ENCODE peak calls at places on chromosomes 7 and 10, in ten cellular contexts. A is IMR-90, Q is tibial nerve, T is stomach, C is uterus, H is breast epithelium, Y is gastrocnemius medialis, B is ovary, F is thyroid gland, K is suprapubic skin. D is an unnamed sample. For H3K4me1 and H3K9me3, the result is how much of the 10 kb centered on the place peaks cover.

GRCh38 chr10:104306897-104307296 is 31.4 kb downstream of the ITPRIP start:
- DNase-seq in A (no peak), Q (no peak), T (no peak), C (no peak), H (no peak), Y (no peak), B (no peak), F (no peak), K (no peak), D (no peak)

GRCh38 chr10:127968027-127968441 is 61.1 kb downstream of the PTPRE start:
- DNase-seq in A (no peak), Q (no peak), T (no peak), C (no peak), H (no peak), Y (no peak), B (no peak), F (no peak), K (no peak), D (no peak)

GRCh38 chr10:92208736-92209135 is 82.1 kb downstream of the CPEB3 start:
- DNase-seq in A (peak), Q (no peak), T (no peak), C (no peak), H (no peak), Y (no peak), B (no peak), F (no peak), K (no peak), D (no peak)

GRCh38 chr10:43878386-43878785 is 229.7 kb upstream of the ZNF32 start:
- DNase-seq in A (no peak), Q (no peak), T (no peak), C (no peak), H (no peak), Y (no peak), B (peak), F (no peak), K (no peak), D (no peak)

GRCh38 chr10:95532536-95532935 is 28.6 kb downstream of the SORBS1 start:
- DNase-seq in A (no peak), Q (no peak), T (no peak), C (no peak), H (no peak), Y (no peak), B (no peak), F (no peak), K (no peak), D (no peak)

GRCh38 chr7:28405662-28406061 is 6.7 kb upstream of the CREB5 start:
- DNase-seq in A (peak), Q (no peak), T (no peak), C (peak), H (no peak), Y (peak), B (peak), F (peak), K (no peak), D (peak)

GRCh38 chr7:150788474-150789269 is 11.5 kb downstream of the TMEM176B start:
- DNase-seq in A (peak), Q (no peak), T (no peak), C (peak), H (no peak), Y (peak), B (peak), F (no peak), K (no peak), D (peak)

GRCh38 chr7:154680894-154681659 is 321.8 kb downstream of the PAXIP1 start:
- DNase-seq in A (no peak), Q (no peak), T (no peak), C (no peak), H (no peak), Y (no peak), B (no peak), F (no peak), K (no peak), D (no peak)

GRCh38 chr10:77004917-77005564 is 632.6 kb downstream of the KCNMA1 start:
- DNase-seq in A (peak), Q (no peak), T (no peak), C (peak), H (no peak), Y (no peak), B (no peak), F (peak), K (no peak), D (no peak)

GRCh38 chr7:146499970-146500369 is 383.4 kb downstream of the CNTNAP2 start:
- DNase-seq in A (no peak), Q (no peak), T (no peak), C (no peak), H (no peak), Y (no peak), B (no peak), F (no peak), K (no peak), D (no peak)

GRCh38 chr7:18553585-18554055 is 58.1 kb downstream of the HDAC9 start:
- DNase-seq in A (no peak), Q (no peak), T (no peak), C (no peak), H (no peak), Y (no peak), B (no peak), F (no peak), K (no peak), D (no peak)

GRCh38 chr7:30027065-30027456 is 559 bp upstream of the FKBP14 start:
- DNase-seq in A (peak), Q (no peak), T (no peak), C (no peak), H (no peak), Y (no peak), B (no peak), F (no peak), K (no peak), D (peak)

GRCh38 chr10:51030480-51030879 is 43.8 kb upstream of the PRKG1 start:
- DNase-seq in A (peak), Q (no peak), T (no peak), C (no peak), H (no peak), Y (no peak), B (no peak), F (peak), K (no peak), D (no peak)

GRCh38 chr10:22683995-22684305 is 30.4 kb downstream of the PIP4K2A start:
- DNase-seq in A (no peak), Q (no peak), T (no peak), C (no peak), H (no peak), Y (no peak), B (no peak), F (no peak), K (no peak), D (no peak)

GRCh38 chr10:22682237-22683192 is 31.9 kb downstream of the PIP4K2A start:
- DNase-seq in A (peak), Q (no peak), T (no peak), C (no peak), H (no peak), Y (no peak), B (no peak), F (peak), K (no peak), D (no peak)

GRCh38 chr10:22686347-22686746 is 28.0 kb downstream of the PIP4K2A start:
- DNase-seq in A (no peak), Q (no peak), T (no peak), C (no peak), H (no peak), Y (no peak), B (no peak), F (no peak), K (no peak), D (no peak)

GRCh38 chr10:22685926-22686325 is 28.5 kb downstream of the PIP4K2A start:
- DNase-seq in A (no peak), Q (no peak), T (no peak), C (no peak), H (no peak), Y (peak), B (no peak), F (no peak), K (no peak), D (no peak)

DNA sequence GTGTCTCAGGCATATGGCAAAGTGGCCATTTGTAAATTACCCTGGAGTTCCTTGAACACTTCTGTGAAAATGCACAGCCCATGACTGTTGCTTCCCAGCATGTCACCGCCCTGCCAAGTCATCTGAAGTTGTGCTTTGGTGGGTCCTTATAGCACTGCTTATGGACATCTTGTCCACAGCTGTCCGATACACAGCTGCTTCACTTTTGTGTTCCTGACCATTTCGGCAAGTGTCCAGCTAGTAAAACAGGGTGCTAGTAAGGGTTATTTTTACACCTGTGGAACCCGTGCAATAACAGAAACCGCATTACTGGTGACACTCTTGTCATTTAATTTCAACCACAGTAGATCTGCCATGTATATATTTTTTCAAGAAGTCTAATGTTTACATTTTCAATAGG is 29.7 kb downstream of the PIP4K2A start:
- DNase-seq in A (no peak), Q (no peak), T (no peak), C (no peak), H (no peak), Y (no peak), B (no peak), F (no peak), K (no peak), D (no peak)
- H3K4me1 ChIP-seq in A (under half), Q (under half), T (under half), C (under half), H (under half), Y (under half), B (under half), F (under half), K (under half), D (under half)

DNA sequence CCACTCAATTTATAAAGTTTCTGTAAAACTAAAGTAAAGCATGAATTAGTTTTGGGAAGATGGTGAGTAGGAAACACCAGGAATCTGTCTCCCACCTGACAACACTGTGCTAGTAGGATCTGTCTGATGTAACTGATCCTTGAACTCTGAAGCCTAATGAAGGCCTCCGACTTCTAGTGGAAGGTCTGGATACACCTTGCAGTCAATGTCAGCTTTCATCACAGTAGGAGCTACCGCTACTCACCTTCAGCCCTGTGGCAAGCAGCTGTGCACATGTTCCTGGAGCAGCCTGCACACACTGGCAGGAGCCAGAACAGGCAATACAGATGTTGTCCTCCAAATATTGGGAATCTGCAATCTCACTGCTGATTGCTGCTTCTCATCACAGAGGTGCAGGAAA is 471.4 kb downstream of the PTPRN2 start:
- DNase-seq in A (no peak), Q (no peak), T (no peak), C (no peak), H (no peak), Y (no peak), B (no peak), F (no peak), K (no peak), D (no peak)
- H3K9me3 ChIP-seq in A (half or more), Q (under half), T (under half), C (under half), H (under half), Y (under half), B (under half), F (under half), K (under half), D (under half)

GRCh38 chr7:75639071-75639892 is 99.5 kb downstream of the HIP1 start:
- DNase-seq in A (peak), Q (peak), T (peak), C (peak), H (no peak), Y (no peak), B (peak), F (peak), K (no peak), D (peak)
- TF ChIP-seq POLR2A in A (no peak), Q (no peak), T (no peak), C (no peak), H (no peak), Y (no peak), B (peak), F (no peak), K (no peak), D (no peak)

DNA sequence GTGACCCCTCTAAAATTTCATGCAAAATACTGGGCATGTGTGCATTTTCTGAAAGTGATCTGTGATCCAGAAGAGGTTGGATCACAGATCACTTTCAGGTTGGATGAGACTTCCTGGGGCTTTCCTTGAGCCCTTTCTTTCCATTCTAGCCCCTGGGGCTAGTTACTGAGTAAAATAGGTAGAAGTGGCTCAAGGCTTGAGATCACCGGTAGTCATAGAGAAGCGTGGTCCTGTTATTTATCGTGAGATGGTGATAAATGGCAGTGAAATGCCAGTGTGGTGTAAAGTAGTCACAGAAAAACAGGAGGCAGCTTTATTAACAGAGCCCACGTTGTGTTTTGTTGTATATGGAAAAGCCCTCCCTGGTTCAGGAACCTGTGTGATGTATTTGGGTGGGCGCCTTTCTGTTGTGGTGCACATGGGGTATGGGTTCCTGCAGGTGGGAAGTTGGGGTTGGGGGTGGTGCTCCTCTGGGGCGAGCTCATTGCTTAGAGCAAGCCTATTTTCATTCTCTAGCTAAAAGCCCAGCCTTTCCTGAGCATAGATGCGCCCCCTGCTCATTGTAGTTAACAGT is 34.0 kb upstream of the SH2D4B start:
- DNase-seq in A (no peak), Q (no peak), T (no peak), C (no peak), H (no peak), Y (no peak), B (no peak), F (no peak), K (no peak), D (no peak)
- H3K4me1 ChIP-seq in A (under half), Q (half or more), T (half or more), C (under half), H (under half), Y (under half), B (under half), F (half or more), K (half or more), D (half or more)

GRCh38 chr7:41938371-41938770 is 235.5 kb upstream of the INHBA start:
- DNase-seq in A (no peak), Q (no peak), T (no peak), C (no peak), H (no peak), Y (no peak), B (no peak), F (no peak), K (no peak), D (no peak)

GRCh38 chr7:41928781-41929180 is 225.9 kb upstream of the INHBA start:
- DNase-seq in A (peak), Q (no peak), T (no peak), C (no peak), H (no peak), Y (no peak), B (no peak), F (no peak), K (no peak), D (no peak)

GRCh38 chr7:41931263-41931646 is 228.4 kb upstream of the INHBA start:
- DNase-seq in A (no peak), Q (no peak), T (no peak), C (no peak), H (no peak), Y (no peak), B (no peak), F (no peak), K (no peak), D (no peak)

GRCh38 chr7:41930538-41931262 is 227.8 kb upstream of the INHBA start:
- DNase-seq in A (peak), Q (no peak), T (no peak), C (no peak), H (no peak), Y (no peak), B (no peak), F (no peak), K (no peak), D (no peak)

GRCh38 chr7:41933427-41933826 is 230.5 kb upstream of the INHBA start:
- DNase-seq in A (no peak), Q (no peak), T (no peak), C (no peak), H (no peak), Y (no peak), B (no peak), F (no peak), K (no peak), D (no peak)
- H3K9me3 ChIP-seq in A (under half), Q (under half), T (under half), C (under half), H (under half), Y (under half), B (under half), F (under half), K (under half), D (under half)

GRCh38 chr7:2203551-2204300 is 29.0 kb downstream of the MAD1L1 start:
- DNase-seq in A (peak), Q (no peak), T (no peak), C (peak), H (peak), Y (peak), B (peak), F (no peak), K (peak), D (no peak)
- TF ChIP-seq POLR2A in A (no peak), Q (no peak), T (no peak), C (no peak), H (no peak), Y (no peak), B (no peak), F (no peak), K (no peak), D (no peak)

GRCh38 chr10:130024779-130025178 is 60.7 kb upstream of the EBF3 start:
- DNase-seq in A (no peak), Q (no peak), T (no peak), C (no peak), H (no peak), Y (no peak), B (no peak), F (no peak), K (no peak), D (no peak)

GRCh38 chr10:130022071-130022470 is 58.0 kb upstream of the EBF3 start:
- DNase-seq in A (no peak), Q (no peak), T (no peak), C (no peak), H (no peak), Y (no peak), B (no peak), F (no peak), K (no peak), D (no peak)

GRCh38 chr10:130025326-130025725 is 61.3 kb upstream of the EBF3 start:
- DNase-seq in A (no peak), Q (no peak), T (no peak), C (no peak), H (no peak), Y (no peak), B (no peak), F (no peak), K (no peak), D (no peak)

GRCh38 chr10:130022501-130023299 is 58.6 kb upstream of the EBF3 start:
- DNase-seq in A (peak), Q (no peak), T (no peak), C (peak), H (no peak), Y (no peak), B (no peak), F (no peak), K (no peak), D (no peak)

GRCh38 chr10:130023454-130024230 is 59.6 kb upstream of the EBF3 start:
- DNase-seq in A (no peak), Q (no peak), T (no peak), C (peak), H (no peak), Y (no peak), B (no peak), F (no peak), K (peak), D (no peak)
- H3K4me1 ChIP-seq in A (under half), Q (under half), T (under half), C (under half), H (under half), Y (under half), B (under half), F (under half), K (under half), D (under half)

D was measured in body of pancreas.